ENCODE peak calls at places on chromosomes 1 and 21, in six cellular contexts. E is epithelial cell of esophagus, G is Calu3, D is left ventricle myocardium inferior, R is NCI-H1694 treated with DMSO at 0.1 percent for 48 hours, T is kidney tubule cell. U is an unnamed sample.

GRCh38 chr1:151398691-151399065 is 695 bp upstream of the PSMB4 start:
- DNase-seq in G (no peak), R (no peak), D (no peak), T (no peak), E (no peak), U (no peak)

GRCh38 chr1:68141079-68141800 is 90.8 kb upstream of the DIRAS3 start:
- DNase-seq in E (peak), G (no peak), D (no peak), R (no peak), T (peak), U (no peak)

GRCh38 chr1:86769065-86769464 is 64.7 kb downstream of the SH3GLB1 start:
- DNase-seq in D (no peak), E (no peak), R (no peak), G (no peak), T (no peak), U (no peak)

GRCh38 chr1:214383381-214384372 is 102.7 kb downstream of the SMYD2 start:
- DNase-seq in E (no peak), T (no peak), G (no peak), D (no peak), R (no peak), U (no peak)

GRCh38 chr1:30366199-30366598 is 357.2 kb downstream of the MATN1 start:
- DNase-seq in T (no peak), D (no peak), E (no peak), G (no peak), R (no peak), U (no peak)

GRCh38 chr1:212286437-212287131 is 1.4 kb downstream of the PPP2R5A start:
- DNase-seq in E (peak), D (no peak), T (no peak), G (no peak), R (no peak), U (no peak)

GRCh38 chr1:100344774-100345173 is 7.5 kb upstream of the CDC14A start:
- DNase-seq in D (no peak), G (no peak), R (no peak), E (no peak), T (no peak), U (no peak)

GRCh38 chr21:45308211-45309068 is 20.7 kb upstream of the POFUT2 start:
- DNase-seq in T (no peak), R (no peak), E (no peak), G (no peak), D (peak), U (no peak)

GRCh38 chr1:110249256-110249655 is 39.1 kb downstream of the KCNC4 start:
- DNase-seq in E (no peak), D (no peak), G (no peak), T (no peak), R (no peak), U (no peak)

GRCh38 chr21:22575165-22575584 is 1577.0 kb downstream of the NCAM2 start:
- DNase-seq in R (peak), G (no peak), D (no peak), E (no peak), T (no peak), U (no peak)

GRCh38 chr1:84939151-84939550 is 46.1 kb upstream of the LPAR3 start:
- DNase-seq in T (no peak), E (no peak), R (no peak), D (no peak), G (no peak), U (no peak)

GRCh38 chr1:10818262-10819197 is 22.1 kb upstream of the CASZ1 start:
- DNase-seq in D (peak), G (no peak), E (peak), T (no peak), R (no peak), U (peak)

GRCh38 chr1:53430256-53430655 is 28.9 kb upstream of the DMRTB1 start:
- DNase-seq in E (no peak), D (no peak), G (no peak), R (peak), T (no peak), U (no peak)

GRCh38 chr1:230317823-230318819 is 108.0 kb downstream of the PGBD5 start:
- DNase-seq in R (no peak), T (peak), G (peak), D (no peak), E (peak), U (peak)

GRCh38 chr1:21532992-21533534 is 23.8 kb downstream of the ALPL start:
- DNase-seq in E (no peak), D (no peak), G (no peak), T (no peak), R (no peak), U (no peak)

GRCh38 chr1:61120998-61121397 is 38.6 kb downstream of the NFIA start:
- DNase-seq in D (no peak), G (no peak), T (no peak), E (peak), R (peak), U (no peak)

GRCh38 chr1:246035060-246035531 is 472.0 kb downstream of the SMYD3 start:
- DNase-seq in G (no peak), R (peak), E (no peak), D (no peak), T (no peak), U (no peak)

GRCh38 chr1:182909578-182909977 is 43.4 kb downstream of the SHCBP1L start:
- DNase-seq in T (no peak), R (no peak), D (no peak), G (no peak), E (no peak), U (no peak)

GRCh38 chr1:84998642-84999280 is 1.8 kb upstream of the MCOLN2 start:
- DNase-seq in D (no peak), R (no peak), T (no peak), E (peak), G (no peak), U (peak)

GRCh38 chr1:235972316-235973090 is 92.4 kb downstream of the NID1 start:
- DNase-seq in R (no peak), G (no peak), D (no peak), T (peak), E (peak), U (no peak)

GRCh38 chr1:67716800-67717199 is 31.8 kb downstream of the GADD45A start:
- DNase-seq in R (no peak), D (no peak), E (peak), T (peak), G (no peak), U (peak)

GRCh38 chr1:200154069-200154767 is 126.7 kb downstream of the NR5A2 start:
- DNase-seq in T (no peak), E (peak), D (no peak), R (peak), G (no peak), U (peak)

GRCh38 chr1:93344886-93345632 is 648 bp upstream of the DR1 start:
- DNase-seq in T (no peak), G (no peak), E (peak), R (peak), D (no peak), U (no peak)

GRCh38 chr1:51558375-51558924 is 39.4 kb upstream of the EPS15 start:
- DNase-seq in D (no peak), T (peak), G (peak), R (no peak), E (peak), U (no peak)

GRCh38 chr1:203577874-203578464 is 48.7 kb upstream of the ATP2B4 start:
- DNase-seq in T (no peak), E (no peak), D (no peak), G (no peak), R (no peak), U (no peak)

GRCh38 chr1:179952181-179952580 is 2.4 kb upstream of the CEP350 start:
- DNase-seq in D (no peak), G (no peak), T (no peak), E (no peak), R (no peak), U (no peak)

GRCh38 chr1:60296794-60297193 is 223.2 kb upstream of the C1orf87 start:
- DNase-seq in E (no peak), G (no peak), R (no peak), T (no peak), D (no peak), U (no peak)

GRCh38 chr1:150836129-150836773 is 28.2 kb upstream of the CTSK start:
- DNase-seq in T (peak), E (no peak), G (no peak), D (no peak), R (peak), U (no peak)

GRCh38 chr1:232226197-232226681 is 403.7 kb downstream of the SIPA1L2 start:
- DNase-seq in D (no peak), T (peak), G (no peak), R (peak), E (peak), U (no peak)

GRCh38 chr21:21213297-21213696 is 215.1 kb downstream of the NCAM2 start:
- DNase-seq in R (no peak), T (no peak), E (no peak), D (no peak), G (no peak), U (no peak)

GRCh38 chr1:31099283-31100063 is 34.0 kb upstream of the PUM1 start:
- DNase-seq in D (no peak), R (no peak), E (no peak), G (peak), T (peak), U (peak)

GRCh38 chr21:42364304-42364865 is 1.9 kb downstream of the TFF1 start:
- DNase-seq in G (no peak), R (no peak), D (no peak), T (no peak), E (no peak), U (no peak)

GRCh38 chr1:192442736-192443135 is 125.9 kb downstream of the RGS21 start:
- DNase-seq in D (no peak), E (no peak), T (no peak), G (no peak), R (no peak), U (no peak)

GRCh38 chr1:50774759-50775351 is 185.2 kb downstream of the FAF1 start:
- DNase-seq in G (peak), T (peak), D (no peak), R (peak), E (peak), U (no peak)

U was measured in transverse colon.